ENCODE peak calls at places on chromosomes 12 and 14, in eight cellular contexts. One of them, this sample, is unnamed.

GRCh38 chr14:90726656-90727055 is 89.6 kb downstream of the TTC7B start:
- DNase-seq in CD8-positive, alpha-beta T cell: no peak
- DNase-seq in cardiac muscle cell: peak; percentile 41
- DNase-seq in sigmoid colon: peak; percentile 93
- DNase-seq in neuronal stem cell: no peak
- DNase-seq in tibial artery: peak; percentile 81
- DNase-seq in astrocyte: peak; percentile 60
- DNase-seq in thyroid gland: peak; percentile 75
- DNase-seq in this sample: no peak

GRCh38 chr12:41992692-41993215 is 151.9 kb downstream of the GXYLT1 start:
- DNase-seq in thyroid gland: no peak
- DNase-seq in tibial artery: no peak
- DNase-seq in CD8-positive, alpha-beta T cell: no peak
- DNase-seq in astrocyte: no peak
- DNase-seq in cardiac muscle cell: no peak
- DNase-seq in neuronal stem cell: no peak
- DNase-seq in sigmoid colon: no peak
- DNase-seq in this sample: no peak

GRCh38 chr14:100328495-100329163 is 5.5 kb downstream of the SLC25A47 start:
- DNase-seq in CD8-positive, alpha-beta T cell: no peak
- DNase-seq in tibial artery: no peak
- DNase-seq in astrocyte: no peak
- DNase-seq in sigmoid colon: no peak
- DNase-seq in cardiac muscle cell: no peak
- DNase-seq in neuronal stem cell: no peak
- DNase-seq in thyroid gland: no peak
- DNase-seq in this sample: no peak

GRCh38 chr14:22391908-22392307 is 197.1 kb downstream of the DAD1 start:
- DNase-seq in cardiac muscle cell: peak; percentile 88
- DNase-seq in astrocyte: peak; percentile 59
- DNase-seq in sigmoid colon: peak; percentile 72
- DNase-seq in neuronal stem cell: peak; percentile 64
- DNase-seq in thyroid gland: peak; percentile 65
- DNase-seq in tibial artery: peak; percentile 40
- DNase-seq in CD8-positive, alpha-beta T cell: peak; percentile 10
- DNase-seq in this sample: peak; percentile 81

GRCh38 chr12:106917503-106917902 is 38.2 kb upstream of the TMEM263 start:
- DNase-seq in tibial artery: no peak
- DNase-seq in cardiac muscle cell: peak; percentile 36
- DNase-seq in thyroid gland: no peak
- DNase-seq in astrocyte: no peak
- DNase-seq in neuronal stem cell: no peak
- DNase-seq in CD8-positive, alpha-beta T cell: no peak
- DNase-seq in sigmoid colon: no peak
- DNase-seq in this sample: no peak

GRCh38 chr12:93624595-93625294 is 52.3 kb downstream of the SOCS2 start:
- DNase-seq in cardiac muscle cell: peak; percentile 87
- DNase-seq in thyroid gland: no peak
- DNase-seq in astrocyte: peak; percentile 96
- DNase-seq in tibial artery: no peak
- DNase-seq in CD8-positive, alpha-beta T cell: no peak
- DNase-seq in neuronal stem cell: no peak
- DNase-seq in sigmoid colon: no peak
- DNase-seq in this sample: no peak

GRCh38 chr14:55802986-55803431 is 223.0 kb downstream of the KTN1 start:
- DNase-seq in cardiac muscle cell: no peak
- DNase-seq in astrocyte: peak; percentile 30
- DNase-seq in CD8-positive, alpha-beta T cell: no peak
- DNase-seq in neuronal stem cell: no peak
- DNase-seq in sigmoid colon: no peak
- DNase-seq in thyroid gland: no peak
- DNase-seq in tibial artery: no peak
- DNase-seq in this sample: no peak

GRCh38 chr14:35133542-35134328 is 11.4 kb downstream of the PRORP start:
- DNase-seq in tibial artery: no peak
- DNase-seq in thyroid gland: no peak
- DNase-seq in neuronal stem cell: no peak
- DNase-seq in astrocyte: no peak
- DNase-seq in sigmoid colon: no peak
- DNase-seq in CD8-positive, alpha-beta T cell: no peak
- DNase-seq in cardiac muscle cell: no peak
- DNase-seq in this sample: no peak

GRCh38 chr12:131044760-131045381 is 91.2 kb downstream of the ADGRD1 start:
- DNase-seq in sigmoid colon: peak; percentile 60
- DNase-seq in CD8-positive, alpha-beta T cell: no peak
- DNase-seq in neuronal stem cell: no peak
- DNase-seq in thyroid gland: no peak
- DNase-seq in cardiac muscle cell: no peak
- DNase-seq in astrocyte: no peak
- DNase-seq in tibial artery: no peak
- DNase-seq in this sample: no peak

GRCh38 chr14:30243157-30243556 is 315.5 kb upstream of the PRKD1 start:
- DNase-seq in tibial artery: no peak
- DNase-seq in cardiac muscle cell: no peak
- DNase-seq in CD8-positive, alpha-beta T cell: no peak
- DNase-seq in astrocyte: no peak
- DNase-seq in sigmoid colon: no peak
- DNase-seq in thyroid gland: no peak
- DNase-seq in neuronal stem cell: no peak
- DNase-seq in this sample: no peak

GRCh38 chr12:121274036-121274763 is 22.3 kb downstream of the CAMKK2 start:
- DNase-seq in sigmoid colon: no peak
- DNase-seq in cardiac muscle cell: no peak
- DNase-seq in astrocyte: no peak
- DNase-seq in neuronal stem cell: no peak
- DNase-seq in thyroid gland: no peak
- DNase-seq in tibial artery: no peak
- DNase-seq in CD8-positive, alpha-beta T cell: no peak
- DNase-seq in this sample: no peak

GRCh38 chr12:116856729-116857128 is 24.5 kb downstream of the HRK start:
- DNase-seq in sigmoid colon: no peak
- DNase-seq in cardiac muscle cell: no peak
- DNase-seq in CD8-positive, alpha-beta T cell: no peak
- DNase-seq in thyroid gland: no peak
- DNase-seq in tibial artery: no peak
- DNase-seq in neuronal stem cell: no peak
- DNase-seq in astrocyte: no peak
- DNase-seq in this sample: no peak

GRCh38 chr14:100098171-100098570 is 32.9 kb downstream of the EVL start:
- DNase-seq in astrocyte: no peak
- DNase-seq in neuronal stem cell: no peak
- DNase-seq in CD8-positive, alpha-beta T cell: no peak
- DNase-seq in tibial artery: no peak
- DNase-seq in sigmoid colon: peak; percentile 14
- DNase-seq in thyroid gland: no peak
- DNase-seq in cardiac muscle cell: no peak
- DNase-seq in this sample: no peak

GRCh38 chr12:18895946-18896345 is 158.0 kb downstream of the CAPZA3 start:
- DNase-seq in CD8-positive, alpha-beta T cell: no peak
- DNase-seq in cardiac muscle cell: peak; percentile 31
- DNase-seq in astrocyte: no peak
- DNase-seq in neuronal stem cell: peak; percentile 23
- DNase-seq in tibial artery: no peak
- DNase-seq in thyroid gland: no peak
- DNase-seq in sigmoid colon: no peak
- DNase-seq in this sample: peak; percentile 86

GRCh38 chr12:52007158-52007921 is 594 bp downstream of the TAMALIN start:
- DNase-seq in astrocyte: no peak
- DNase-seq in thyroid gland: peak; percentile 17
- DNase-seq in cardiac muscle cell: peak; percentile 48
- DNase-seq in sigmoid colon: peak; percentile 80
- DNase-seq in neuronal stem cell: no peak
- DNase-seq in CD8-positive, alpha-beta T cell: peak; percentile 56
- DNase-seq in tibial artery: peak; percentile 50
- DNase-seq in this sample: peak; percentile 44

GRCh38 chr14:32594766-32595165 is 265.7 kb downstream of the AKAP6 start:
- DNase-seq in tibial artery: no peak
- DNase-seq in cardiac muscle cell: peak; percentile 55
- DNase-seq in thyroid gland: no peak
- DNase-seq in neuronal stem cell: no peak
- DNase-seq in sigmoid colon: no peak
- DNase-seq in astrocyte: peak; percentile 80
- DNase-seq in CD8-positive, alpha-beta T cell: no peak
- DNase-seq in this sample: no peak

GRCh38 chr12:47547077-47547476 is 158.8 kb downstream of the RPAP3 start:
- DNase-seq in neuronal stem cell: no peak
- DNase-seq in tibial artery: no peak
- DNase-seq in astrocyte: peak; percentile 30
- DNase-seq in CD8-positive, alpha-beta T cell: no peak
- DNase-seq in cardiac muscle cell: peak; percentile 59
- DNase-seq in sigmoid colon: no peak
- DNase-seq in thyroid gland: no peak
- DNase-seq in this sample: peak; percentile 30

GRCh38 chr12:51009038-51009437 is 17.1 kb downstream of the SLC11A2 start:
- DNase-seq in astrocyte: no peak
- DNase-seq in neuronal stem cell: no peak
- DNase-seq in sigmoid colon: peak; percentile 83
- DNase-seq in thyroid gland: peak; percentile 93
- DNase-seq in cardiac muscle cell: peak; percentile 17
- DNase-seq in tibial artery: peak; percentile 79
- DNase-seq in CD8-positive, alpha-beta T cell: peak; percentile 65
- DNase-seq in this sample: no peak

GRCh38 chr12:66964629-66965028 is 285.8 kb upstream of the GRIP1 start:
- DNase-seq in thyroid gland: no peak
- DNase-seq in sigmoid colon: no peak
- DNase-seq in neuronal stem cell: no peak
- DNase-seq in cardiac muscle cell: no peak
- DNase-seq in tibial artery: no peak
- DNase-seq in CD8-positive, alpha-beta T cell: peak; percentile 46
- DNase-seq in astrocyte: peak; percentile 85
- DNase-seq in this sample: peak; percentile 42

GRCh38 chr12:22539055-22539454 is 5.3 kb downstream of the C2CD5 start:
- DNase-seq in CD8-positive, alpha-beta T cell: no peak
- DNase-seq in neuronal stem cell: no peak
- DNase-seq in cardiac muscle cell: no peak
- DNase-seq in tibial artery: no peak
- DNase-seq in thyroid gland: no peak
- DNase-seq in astrocyte: no peak
- DNase-seq in sigmoid colon: no peak
- DNase-seq in this sample: no peak

GRCh38 chr12:32893458-32893857 is 3.1 kb downstream of the PKP2 start:
- DNase-seq in tibial artery: no peak
- DNase-seq in thyroid gland: no peak
- DNase-seq in CD8-positive, alpha-beta T cell: no peak
- DNase-seq in sigmoid colon: no peak
- DNase-seq in cardiac muscle cell: peak; percentile 74
- DNase-seq in astrocyte: peak; percentile 39
- DNase-seq in neuronal stem cell: no peak
- DNase-seq in this sample: no peak
- H3K4me1 ChIP-seq in tibial artery: peaks cover 10% of the 10 kb centered on the region
- H3K4me1 ChIP-seq in thyroid gland: peaks cover 6% of the 10 kb centered on the region
- H3K4me1 ChIP-seq in CD8-positive, alpha-beta T cell: peaks cover 4% of the 10 kb centered on the region
- H3K4me1 ChIP-seq in sigmoid colon: peaks cover 19% of the 10 kb centered on the region
- H3K4me1 ChIP-seq in cardiac muscle cell: peaks cover 44% of the 10 kb centered on the region
- H3K4me1 ChIP-seq in astrocyte: peaks cover 11% of the 10 kb centered on the region
- H3K4me1 ChIP-seq in neuronal stem cell: peaks cover 7% of the 10 kb centered on the region
- H3K4me1 ChIP-seq in this sample: no peaks in the 10 kb centered on the region

DNA sequence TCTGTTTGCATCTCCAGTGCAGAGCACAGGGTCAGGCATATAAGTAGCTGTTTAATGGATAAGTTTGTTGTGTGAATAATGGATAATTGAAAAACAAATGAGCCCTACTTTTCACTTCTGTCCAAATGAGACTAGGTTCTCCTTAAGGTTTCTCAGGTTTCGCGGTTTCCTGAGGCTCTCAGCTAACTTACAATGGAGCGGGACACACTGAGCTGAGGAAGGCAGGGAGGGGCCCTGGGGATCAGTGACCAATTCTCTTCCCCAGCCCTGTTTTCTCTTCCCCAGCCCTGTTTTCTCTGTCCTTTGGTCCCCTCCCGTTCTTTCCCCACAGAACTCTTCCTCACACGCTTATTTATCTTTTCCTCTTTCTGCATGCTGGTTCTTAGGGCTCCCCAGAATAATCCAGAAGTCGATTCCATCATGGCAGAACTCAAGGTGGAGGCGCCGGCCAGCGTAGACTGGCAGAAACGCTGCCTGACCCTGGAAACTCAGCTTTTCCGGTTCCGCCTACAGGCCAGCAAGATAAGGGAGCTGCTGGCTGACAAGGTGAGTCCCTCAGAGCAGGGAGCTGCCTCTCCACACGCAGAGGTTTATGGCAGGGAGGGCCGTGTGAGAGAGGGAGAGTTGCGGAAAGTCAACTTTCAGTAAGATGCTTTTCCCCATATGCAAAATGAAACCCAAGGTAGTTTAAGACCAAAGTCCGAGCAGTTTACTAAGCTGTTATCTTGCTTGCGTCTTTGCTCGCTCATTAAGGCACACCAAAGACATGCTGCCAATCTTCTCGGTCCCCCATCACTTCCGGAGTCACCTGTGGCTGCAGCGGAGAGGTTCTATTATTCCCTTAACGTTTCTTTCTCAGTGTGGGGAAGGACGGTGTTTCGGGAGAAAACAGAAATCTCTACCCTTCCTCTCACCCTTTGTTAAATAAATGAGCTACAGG is 8.6 kb downstream of the PLEKHH1 start:
- DNase-seq in astrocyte: no peak
- DNase-seq in thyroid gland: no peak
- DNase-seq in sigmoid colon: peak; percentile 30
- DNase-seq in tibial artery: no peak
- DNase-seq in CD8-positive, alpha-beta T cell: no peak
- DNase-seq in cardiac muscle cell: no peak
- DNase-seq in neuronal stem cell: no peak
- DNase-seq in this sample: no peak
- H3K4me3 ChIP-seq in astrocyte: no peak overlapping the region
- H3K4me3 ChIP-seq in thyroid gland: no peak overlapping the region
- H3K4me3 ChIP-seq in sigmoid colon: no peak overlapping the region
- H3K4me3 ChIP-seq in tibial artery: no peak overlapping the region
- H3K4me3 ChIP-seq in CD8-positive, alpha-beta T cell: peak overlapping the region; percentile 40
- H3K4me3 ChIP-seq in cardiac muscle cell: peak overlapping the region; percentile 9
- H3K4me3 ChIP-seq in neuronal stem cell: no peak overlapping the region
- H3K4me3 ChIP-seq in this sample: no peak overlapping the region

GRCh38 chr12:27385756-27386155 is 53.1 kb downstream of the BMAL2 start:
- DNase-seq in cardiac muscle cell: no peak
- DNase-seq in thyroid gland: no peak
- DNase-seq in sigmoid colon: no peak
- DNase-seq in CD8-positive, alpha-beta T cell: no peak
- DNase-seq in neuronal stem cell: no peak
- DNase-seq in tibial artery: no peak
- DNase-seq in astrocyte: no peak
- DNase-seq in this sample: no peak
- H3K36me3 ChIP-seq in cardiac muscle cell: no peaks in the 10 kb centered on the region
- H3K36me3 ChIP-seq in thyroid gland: no peaks in the 10 kb centered on the region
- H3K36me3 ChIP-seq in sigmoid colon: no peaks in the 10 kb centered on the region
- H3K36me3 ChIP-seq in CD8-positive, alpha-beta T cell: no peaks in the 10 kb centered on the region
- H3K36me3 ChIP-seq in neuronal stem cell: peaks cover 43% of the 10 kb centered on the region
- H3K36me3 ChIP-seq in tibial artery: no peaks in the 10 kb centered on the region
- H3K36me3 ChIP-seq in astrocyte: peaks cover 2% of the 10 kb centered on the region
- H3K36me3 ChIP-seq in this sample: no peaks in the 10 kb centered on the region

DNA sequence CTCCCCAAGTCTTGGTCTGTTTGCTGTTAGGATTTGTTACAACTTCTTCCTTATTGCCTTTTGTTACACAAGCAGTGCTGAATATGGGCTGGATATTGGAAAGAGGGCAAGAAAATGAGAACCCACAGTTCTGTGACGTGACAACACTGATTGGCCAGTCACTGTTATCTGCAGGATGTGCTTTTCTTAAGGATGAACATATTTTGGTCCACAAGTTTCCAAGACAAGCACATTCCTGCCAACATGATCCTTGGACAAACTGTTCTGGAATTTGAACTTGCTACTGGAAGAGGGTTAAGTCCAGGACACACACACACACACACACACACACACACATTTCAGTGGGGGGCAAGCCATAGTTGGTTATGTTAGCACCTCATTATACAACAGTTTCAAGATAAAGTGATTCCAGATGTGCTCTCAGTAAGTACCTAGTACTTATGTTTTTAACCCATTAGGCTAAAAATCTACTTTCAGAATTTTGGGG is 16.6 kb upstream of the SLC38A2 start:
- DNase-seq in cardiac muscle cell: peak; percentile 99
- DNase-seq in sigmoid colon: no peak
- DNase-seq in thyroid gland: no peak
- DNase-seq in CD8-positive, alpha-beta T cell: no peak
- DNase-seq in astrocyte: peak; percentile 99
- DNase-seq in tibial artery: peak; percentile 72
- DNase-seq in neuronal stem cell: no peak
- DNase-seq in this sample: no peak
- H3K4me1 ChIP-seq in cardiac muscle cell: peaks cover 49% of the 10 kb centered on the region
- H3K4me1 ChIP-seq in sigmoid colon: peaks cover 69% of the 10 kb centered on the region
- H3K4me1 ChIP-seq in thyroid gland: peaks cover 43% of the 10 kb centered on the region
- H3K4me1 ChIP-seq in CD8-positive, alpha-beta T cell: peaks cover 39% of the 10 kb centered on the region
- H3K4me1 ChIP-seq in astrocyte: peaks cover 66% of the 10 kb centered on the region
- H3K4me1 ChIP-seq in tibial artery: peaks cover 38% of the 10 kb centered on the region
- H3K4me1 ChIP-seq in neuronal stem cell: peaks cover 8% of the 10 kb centered on the region
- H3K4me1 ChIP-seq in this sample: peaks cover 44% of the 10 kb centered on the region